ENCODE peak calls at places on chromosomes 13 and 19, in six cellular contexts. One of them, this sample, is unnamed.

GRCh38 chr19:11435057-11435832 is at the start of the genes ODAD3 and PRKCSH:
- DNase-seq in K562: peak; percentile 99
- DNase-seq in H1: peak; percentile 98
- DNase-seq in GM12892: peak; percentile 96
- DNase-seq in HepG2: peak; percentile 99
- DNase-seq in GM12878: peak; percentile 99
- DNase-seq in this sample: peak; percentile 96

GRCh38 chr19:35123573-35123972 is 8.0 kb downstream of the FXYD3 start:
- DNase-seq in K562: no peak
- DNase-seq in H1: no peak
- DNase-seq in GM12892: no peak
- DNase-seq in HepG2: no peak
- DNase-seq in GM12878: no peak
- DNase-seq in this sample: no peak

GRCh38 chr13:32318072-32318471 is 2.8 kb downstream of the BRCA2 start:
- DNase-seq in K562: no peak
- DNase-seq in H1: no peak
- DNase-seq in GM12892: no peak
- DNase-seq in HepG2: no peak
- DNase-seq in GM12878: no peak
- DNase-seq in this sample: no peak

GRCh38 chr13:25981060-25981459 is 70.8 kb downstream of the SHISA2 start:
- DNase-seq in K562: no peak
- DNase-seq in H1: no peak
- DNase-seq in GM12892: no peak
- DNase-seq in HepG2: no peak
- DNase-seq in GM12878: no peak
- DNase-seq in this sample: no peak

GRCh38 chr13:99093997-99094396 is 106.7 kb upstream of the UBAC2 start:
- DNase-seq in K562: no peak
- DNase-seq in H1: no peak
- DNase-seq in GM12892: no peak
- DNase-seq in HepG2: no peak
- DNase-seq in GM12878: no peak
- DNase-seq in this sample: no peak

GRCh38 chr19:15161028-15161984 is 39.5 kb downstream of the NOTCH3 start:
- DNase-seq in K562: peak; percentile 53
- DNase-seq in H1: no peak
- DNase-seq in GM12892: no peak
- DNase-seq in HepG2: peak; percentile 61
- DNase-seq in GM12878: no peak
- DNase-seq in this sample: peak; percentile 66

GRCh38 chr13:102651392-102651791 is 43.5 kb downstream of the METTL21C start:
- DNase-seq in K562: no peak
- DNase-seq in H1: no peak
- DNase-seq in GM12892: no peak
- DNase-seq in HepG2: no peak
- DNase-seq in GM12878: no peak
- DNase-seq in this sample: no peak

GRCh38 chr13:50529154-50529882 is 314.2 kb downstream of the DLEU7 start:
- DNase-seq in K562: no peak
- DNase-seq in H1: no peak
- DNase-seq in GM12892: no peak
- DNase-seq in HepG2: no peak
- DNase-seq in GM12878: no peak
- DNase-seq in this sample: no peak

GRCh38 chr19:18021121-18021755 is 13.3 kb downstream of the ARRDC2 start:
- DNase-seq in K562: peak; percentile 79
- DNase-seq in H1: no peak
- DNase-seq in GM12892: no peak
- DNase-seq in HepG2: no peak
- DNase-seq in GM12878: no peak
- DNase-seq in this sample: no peak

GRCh38 chr19:41940443-41941409 is 12.5 kb upstream of the ERFL start:
- DNase-seq in K562: peak; percentile 35
- DNase-seq in H1: no peak
- DNase-seq in GM12892: peak; percentile 55
- DNase-seq in HepG2: no peak
- DNase-seq in GM12878: no peak
- DNase-seq in this sample: no peak

GRCh38 chr13:51632643-51633357 is 48.5 kb downstream of the WDFY2 start:
- DNase-seq in K562: no peak
- DNase-seq in H1: no peak
- DNase-seq in GM12892: no peak
- DNase-seq in HepG2: peak; percentile 77
- DNase-seq in GM12878: no peak
- DNase-seq in this sample: no peak

GRCh38 chr19:34365463-34366401 is 736 bp downstream of the GPI start:
- DNase-seq in K562: peak; percentile 63
- DNase-seq in H1: peak; percentile 60
- DNase-seq in GM12892: peak; percentile 31
- DNase-seq in HepG2: no peak
- DNase-seq in GM12878: no peak
- DNase-seq in this sample: peak; percentile 25

GRCh38 chr13:26653310-26653709 is 95.8 kb downstream of the WASF3 start:
- DNase-seq in K562: no peak
- DNase-seq in H1: no peak
- DNase-seq in GM12892: no peak
- DNase-seq in HepG2: no peak
- DNase-seq in GM12878: no peak
- DNase-seq in this sample: no peak

GRCh38 chr19:5788422-5788821 is 2.5 kb downstream of the DUS3L start:
- DNase-seq in K562: no peak
- DNase-seq in H1: no peak
- DNase-seq in GM12892: no peak
- DNase-seq in HepG2: no peak
- DNase-seq in GM12878: no peak
- DNase-seq in this sample: no peak

GRCh38 chr19:900302-901111 is 7.2 kb downstream of the RNU6-9 start:
- DNase-seq in K562: peak; percentile 92
- DNase-seq in H1: peak; percentile 66
- DNase-seq in GM12892: no peak
- DNase-seq in HepG2: no peak
- DNase-seq in GM12878: no peak
- DNase-seq in this sample: no peak

GRCh38 chr13:38417727-38418126 is 68.1 kb downstream of the UFM1 start:
- DNase-seq in K562: peak; percentile 25
- DNase-seq in H1: peak; percentile 47
- DNase-seq in GM12892: no peak
- DNase-seq in HepG2: peak; percentile 8
- DNase-seq in GM12878: no peak
- DNase-seq in this sample: no peak

GRCh38 chr19:29714953-29715694 is at the start of gene C19orf12:
- DNase-seq in K562: peak; percentile 87
- DNase-seq in H1: peak; percentile 77
- DNase-seq in GM12892: peak; percentile 65
- DNase-seq in HepG2: peak; percentile 18
- DNase-seq in GM12878: no peak
- DNase-seq in this sample: peak; percentile 73

GRCh38 chr13:19818223-19818842 is 35.6 kb upstream of the PSPC1 start:
- DNase-seq in K562: peak; percentile 31
- DNase-seq in H1: peak; percentile 97
- DNase-seq in GM12892: no peak
- DNase-seq in HepG2: peak; percentile 4
- DNase-seq in GM12878: no peak
- DNase-seq in this sample: no peak

GRCh38 chr13:72062566-72062965 is 195.6 kb upstream of the DACH1 start:
- DNase-seq in K562: no peak
- DNase-seq in H1: peak; percentile 56
- DNase-seq in GM12892: no peak
- DNase-seq in HepG2: no peak
- DNase-seq in GM12878: no peak
- DNase-seq in this sample: no peak

GRCh38 chr13:56352356-56352755 is 788.4 kb upstream of the PRR20A start:
- DNase-seq in K562: no peak
- DNase-seq in H1: no peak
- DNase-seq in GM12892: no peak
- DNase-seq in HepG2: no peak
- DNase-seq in GM12878: no peak
- DNase-seq in this sample: no peak

GRCh38 chr19:39199025-39199424 is 2.3 kb downstream of the NCCRP1 start:
- DNase-seq in K562: no peak
- DNase-seq in H1: no peak
- DNase-seq in GM12892: no peak
- DNase-seq in HepG2: peak; percentile 35
- DNase-seq in GM12878: no peak
- DNase-seq in this sample: no peak
- TF ChIP-seq POLR2A in K562: no peak
- TF ChIP-seq POLR2A in H1: no peak
- TF ChIP-seq POLR2A in GM12892: no peak
- TF ChIP-seq POLR2A in HepG2: no peak
- TF ChIP-seq POLR2A in GM12878: no peak
- TF ChIP-seq POLR2A in this sample: no peak

GRCh38 chr19:16433986-16434385 is 37.8 kb downstream of the EPS15L1 start:
- DNase-seq in K562: no peak
- DNase-seq in H1: no peak
- DNase-seq in GM12892: no peak
- DNase-seq in HepG2: no peak
- DNase-seq in GM12878: no peak
- DNase-seq in this sample: no peak

GRCh38 chr19:16436780-16437179 is 35.0 kb downstream of the EPS15L1 start:
- DNase-seq in K562: no peak
- DNase-seq in H1: no peak
- DNase-seq in GM12892: no peak
- DNase-seq in HepG2: no peak
- DNase-seq in GM12878: no peak
- DNase-seq in this sample: no peak

GRCh38 chr19:16435238-16435911 is 36.4 kb downstream of the EPS15L1 start:
- DNase-seq in K562: no peak
- DNase-seq in H1: no peak
- DNase-seq in GM12892: no peak
- DNase-seq in HepG2: no peak
- DNase-seq in GM12878: no peak
- DNase-seq in this sample: no peak

GRCh38 chr19:16441661-16442071 is 30.1 kb downstream of the EPS15L1 start:
- DNase-seq in K562: peak; percentile 71
- DNase-seq in H1: peak; percentile 78
- DNase-seq in GM12892: no peak
- DNase-seq in HepG2: no peak
- DNase-seq in GM12878: no peak
- DNase-seq in this sample: no peak

DNA sequence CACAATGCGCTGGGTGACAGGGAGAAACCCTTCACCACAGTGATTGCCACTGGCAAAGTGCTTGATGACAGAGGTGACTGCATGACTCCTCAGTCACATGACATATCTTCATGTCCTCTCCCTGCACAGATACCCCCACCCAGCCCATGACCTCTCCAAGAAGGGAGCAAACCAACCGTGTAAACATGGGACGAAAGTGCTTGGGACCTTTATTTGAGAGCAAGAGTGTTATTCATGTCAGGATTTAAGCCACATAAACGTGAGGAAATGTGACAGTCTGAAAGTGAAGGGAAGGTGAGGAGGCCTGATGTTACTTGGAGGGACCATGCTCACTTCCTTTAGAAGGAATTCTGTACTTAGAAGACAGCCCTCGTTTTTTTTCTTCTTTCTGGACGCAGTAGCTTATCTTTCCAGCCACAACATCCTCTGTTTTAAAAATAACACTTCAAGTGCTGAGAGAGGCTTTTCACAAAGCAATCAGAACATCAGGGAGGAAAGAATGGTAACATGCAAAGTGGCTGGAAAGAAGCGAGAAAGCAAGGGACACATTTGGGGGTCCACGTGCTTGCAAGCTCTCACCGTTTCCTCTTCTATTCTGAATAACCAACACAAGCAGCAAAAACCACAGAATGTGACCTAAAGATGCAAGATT is 35.6 kb downstream of the EPS15L1 start:
- DNase-seq in K562: no peak
- DNase-seq in H1: no peak
- DNase-seq in GM12892: no peak
- DNase-seq in HepG2: no peak
- DNase-seq in GM12878: no peak
- DNase-seq in this sample: no peak
- TF ChIP-seq TAF1 in K562: no peak
- TF ChIP-seq TAF1 in H1: no peak
- TF ChIP-seq TAF1 in GM12892: no peak
- TF ChIP-seq TAF1 in HepG2: no peak
- TF ChIP-seq TAF1 in GM12878: no peak
- TF ChIP-seq TAF1 in this sample: no peak

DNA sequence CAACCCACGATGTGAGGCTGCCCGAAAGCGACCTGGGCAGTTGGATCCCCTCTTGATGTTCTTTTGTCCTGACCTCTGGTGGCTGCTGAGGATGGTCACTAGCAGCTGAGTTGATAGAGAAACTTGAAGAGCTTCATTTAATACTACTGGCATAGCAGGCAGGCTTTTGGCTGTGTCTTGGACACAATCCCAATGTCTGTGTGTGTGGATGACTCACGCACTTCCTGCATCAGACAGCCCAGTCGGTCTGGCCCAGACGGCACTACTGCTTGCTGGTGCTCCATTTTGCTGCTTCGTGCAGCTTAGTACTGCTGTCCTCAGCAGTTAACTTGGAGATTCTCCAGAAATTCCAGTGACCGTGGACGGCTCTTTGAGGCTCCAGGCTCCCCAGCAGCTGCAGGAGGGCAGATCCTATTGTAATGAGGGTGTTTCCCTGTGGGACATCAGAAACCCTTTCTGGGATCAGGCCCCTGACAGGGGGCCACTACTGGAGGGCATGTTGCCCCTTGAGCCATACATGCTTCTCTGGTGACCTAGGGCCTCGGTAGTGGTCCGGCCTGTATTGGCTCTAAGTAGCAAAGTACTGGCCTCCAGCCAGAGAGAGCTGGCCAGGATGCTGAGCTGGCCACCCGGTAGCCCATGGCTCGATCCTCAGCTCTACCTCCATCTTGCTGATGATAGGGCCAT is 4.5 kb downstream of the FPR3 start:
- DNase-seq in K562: peak; percentile 59
- DNase-seq in H1: no peak
- DNase-seq in GM12892: no peak
- DNase-seq in HepG2: peak; percentile 35
- DNase-seq in GM12878: no peak
- DNase-seq in this sample: no peak
- TF ChIP-seq POLR2AphosphoS5 in K562: peak; percentile 23
- TF ChIP-seq POLR2AphosphoS5 in H1: no peak
- TF ChIP-seq POLR2AphosphoS5 in GM12892: no peak
- TF ChIP-seq POLR2AphosphoS5 in HepG2: no peak
- TF ChIP-seq POLR2AphosphoS5 in GM12878: no peak
- TF ChIP-seq POLR2AphosphoS5 in this sample: no peak

DNA sequence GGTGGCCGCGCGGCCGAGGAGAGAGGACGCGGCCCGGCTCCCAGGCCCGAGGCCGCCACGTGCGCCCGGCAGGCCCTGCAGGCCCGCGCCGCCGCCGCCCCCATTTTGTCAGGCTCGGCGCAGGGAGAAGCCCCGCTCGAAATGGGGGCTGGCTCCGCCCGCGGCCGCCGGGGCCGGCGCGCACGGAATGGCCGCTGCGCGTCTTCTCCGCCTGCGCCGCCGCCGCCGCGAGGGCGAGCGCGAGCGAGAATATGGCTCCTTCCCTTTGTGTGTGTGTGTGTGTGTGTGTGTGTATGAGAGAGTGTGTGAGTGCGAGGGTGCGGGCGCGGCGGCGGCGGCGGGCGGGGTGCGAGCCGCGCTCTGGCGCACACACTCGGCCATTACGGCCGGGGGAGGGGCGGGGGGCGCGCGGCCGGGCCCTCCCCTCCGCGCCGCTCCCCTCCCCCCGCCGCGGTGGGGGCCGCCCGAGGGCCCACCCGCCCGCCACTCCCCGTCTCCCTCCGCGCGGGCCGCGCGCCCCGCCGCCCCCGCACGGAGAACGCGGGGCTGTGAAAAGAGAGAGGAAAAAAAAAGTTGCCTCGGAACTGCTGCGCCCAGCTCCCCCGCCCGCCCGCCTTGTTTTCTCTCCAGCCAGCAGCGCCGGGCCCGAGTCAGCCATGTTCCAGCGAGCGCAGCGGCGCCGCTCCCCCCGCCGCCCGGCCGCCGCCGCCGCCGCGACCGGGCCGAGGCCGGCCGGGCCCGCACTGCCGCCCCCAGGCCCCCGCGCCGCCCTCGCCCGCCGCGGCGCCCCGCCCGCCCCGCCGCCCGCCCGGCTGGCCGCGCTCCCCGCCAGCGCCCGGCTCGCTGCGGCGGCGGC is 1.0 kb downstream of the HMGB1 start:
- DNase-seq in K562: peak; percentile 62
- DNase-seq in H1: peak; percentile 56
- DNase-seq in GM12892: peak; percentile 33
- DNase-seq in HepG2: peak; percentile 65
- DNase-seq in GM12878: no peak
- DNase-seq in this sample: peak; percentile 47
- TF ChIP-seq POLR2A in K562: no peak
- TF ChIP-seq POLR2A in H1: peak; percentile 41
- TF ChIP-seq POLR2A in GM12892: peak; percentile 54
- TF ChIP-seq POLR2A in HepG2: peak; percentile 62
- TF ChIP-seq POLR2A in GM12878: peak; percentile 79
- TF ChIP-seq POLR2A in this sample: peak; percentile 12